ENCODE peak calls at places on chromosomes 16 and 17, in four cellular contexts. L is OCI-LY7; T is effector memory CD4-positive, alpha-beta T cell; D is foreskin keratinocyte. Q is an unnamed sample. For H3K4me1, the result is how much of the 10 kb centered on the place peaks cover.

GRCh38 chr17:74212262-74212912 is 984 bp upstream of the TTYH2 start:
- DNase-seq in L (no peak), T (peak), D (no peak), Q (no peak)

GRCh38 chr16:65572156-65572555 is 450.3 kb upstream of the CDH11 start:
- DNase-seq in L (no peak), T (no peak), D (peak), Q (no peak)

GRCh38 chr17:7204335-7204734 is 15.3 kb downstream of the DLG4 start:
- DNase-seq in L (no peak), T (no peak), D (no peak), Q (no peak)

GRCh38 chr17:746181-746580 is 5.9 kb downstream of the GEMIN4 start:
- DNase-seq in L (no peak), T (no peak), D (no peak), Q (no peak)

GRCh38 chr16:27430512-27430911 is 28.5 kb downstream of the IL21R start:
- DNase-seq in L (no peak), T (no peak), D (no peak), Q (no peak)

GRCh38 chr17:907725-908124 is 71.9 kb downstream of the NXN start:
- DNase-seq in L (no peak), T (no peak), D (no peak), Q (no peak)

GRCh38 chr17:58302171-58302918 is 21.6 kb upstream of the MPO start:
- DNase-seq in L (peak), T (no peak), D (no peak), Q (no peak)

GRCh38 chr17:42632949-42633444 is 23.5 kb downstream of the TUBG1 start:
- DNase-seq in L (no peak), T (no peak), D (peak), Q (no peak)

GRCh38 chr16:50386139-50386538 is 17.4 kb upstream of the BRD7 start:
- DNase-seq in L (no peak), T (no peak), D (no peak), Q (peak)

GRCh38 chr17:70629902-70630301 is 460.6 kb downstream of the KCNJ2 start:
- DNase-seq in L (peak), T (no peak), D (no peak), Q (peak)

GRCh38 chr16:68985855-68986254 is 119.6 kb upstream of the HAS3 start:
- DNase-seq in L (no peak), T (no peak), D (peak), Q (no peak)

GRCh38 chr16:24626251-24626650 is 86.9 kb downstream of the RBBP6 start:
- DNase-seq in L (no peak), T (no peak), D (peak), Q (no peak)

GRCh38 chr16:5075637-5076036 is 4.0 kb downstream of the ALG1 start:
- DNase-seq in L (no peak), T (no peak), D (no peak), Q (no peak)

GRCh38 chr17:37605081-37605480 is 4.1 kb downstream of the SYNRG start:
- DNase-seq in L (no peak), T (no peak), D (no peak), Q (no peak)

GRCh38 chr16:78396046-78396445 is 296.6 kb downstream of the WWOX start:
- DNase-seq in L (peak), T (no peak), D (no peak), Q (peak)

GRCh38 chr17:82582208-82582607 is 62.7 kb downstream of the FOXK2 start:
- DNase-seq in L (no peak), T (no peak), D (peak), Q (no peak)

GRCh38 chr16:22325598-22326368 is 28.6 kb downstream of the POLR3E start:
- DNase-seq in L (no peak), T (no peak), D (no peak), Q (no peak)

GRCh38 chr16:27945233-27945975 is 118.1 kb downstream of the GSG1L start:
- DNase-seq in L (no peak), T (no peak), D (no peak), Q (no peak)

GRCh38 chr17:47064684-47065083 is 85.6 kb upstream of the RPRML start:
- DNase-seq in L (no peak), T (no peak), D (no peak), Q (no peak)

GRCh38 chr17:6163632-6164319 is 93.6 kb downstream of the WSCD1 start:
- DNase-seq in L (no peak), T (no peak), D (no peak), Q (no peak)

GRCh38 chr17:44546711-44547606 is 10.3 kb upstream of the FZD2 start:
- DNase-seq in L (no peak), T (no peak), D (peak), Q (no peak)

GRCh38 chr16:5064915-5065314 is 841 bp downstream of the C16orf89 start:
- DNase-seq in L (no peak), T (no peak), D (no peak), Q (no peak)

GRCh38 chr17:79615926-79616325 is 5.1 kb upstream of the RBFOX3 start:
- DNase-seq in L (no peak), T (no peak), D (no peak), Q (no peak)

GRCh38 chr17:40422990-40423611 is 5.4 kb upstream of the TOP2A start:
- DNase-seq in L (no peak), T (no peak), D (no peak), Q (no peak)

GRCh38 chr17:35774499-35774898 is 13.8 kb downstream of the C17orf50 start:
- DNase-seq in L (no peak), T (no peak), D (no peak), Q (no peak)

GRCh38 chr16:49605536-49606241 is 232.1 kb downstream of the C16orf78 start:
- DNase-seq in L (no peak), T (no peak), D (no peak), Q (no peak)

GRCh38 chr17:44007346-44008204 is 3.2 kb downstream of the NAGS start:
- DNase-seq in L (peak), T (no peak), D (no peak), Q (peak)

GRCh38 chr17:75763269-75763607 is 1.8 kb downstream of the GALK1 start:
- DNase-seq in L (no peak), T (no peak), D (no peak), Q (no peak)

GRCh38 chr17:65332375-65332774 is 195.2 kb downstream of the RGS9 start:
- DNase-seq in L (no peak), T (no peak), D (peak), Q (no peak)

GRCh38 chr16:66970775-66971725 is 10.0 kb downstream of the CES3 start:
- DNase-seq in L (no peak), T (no peak), D (peak), Q (no peak)

GRCh38 chr16:46830417-46830901 is 521 bp downstream of the C16orf87 start:
- DNase-seq in L (peak), T (peak), D (no peak), Q (peak)

GRCh38 chr17:46876926-46877325 is 25.5 kb downstream of the WNT9B start:
- DNase-seq in L (no peak), T (no peak), D (no peak), Q (no peak)

GRCh38 chr17:46994993-46995392 is 15.9 kb upstream of the RPRML start:
- DNase-seq in L (no peak), T (no peak), D (no peak), Q (no peak)

GRCh38 chr16:83969771-83970429 is 1.9 kb downstream of the NECAB2 start:
- DNase-seq in L (no peak), T (no peak), D (no peak), Q (no peak)

GRCh38 chr16:86868746-86869145 is 290.4 kb downstream of the FOXL1 start:
- DNase-seq in L (no peak), T (no peak), D (no peak), Q (no peak)

GRCh38 chr17:72193395-72194106 is 72.7 kb downstream of the SOX9 start:
- DNase-seq in L (no peak), T (no peak), D (peak), Q (no peak)

GRCh38 chr17:72472116-72472515 is 351.3 kb downstream of the SOX9 start:
- DNase-seq in L (no peak), T (no peak), D (no peak), Q (no peak)

GRCh38 chr17:42174126-42174783 is 6.7 kb downstream of the KCNH4 start:
- DNase-seq in L (no peak), T (no peak), D (no peak), Q (no peak)

GRCh38 chr16:4133897-4134372 is 17.7 kb upstream of the ADCY9 start:
- DNase-seq in L (no peak), T (no peak), D (no peak), Q (no peak)

DNA sequence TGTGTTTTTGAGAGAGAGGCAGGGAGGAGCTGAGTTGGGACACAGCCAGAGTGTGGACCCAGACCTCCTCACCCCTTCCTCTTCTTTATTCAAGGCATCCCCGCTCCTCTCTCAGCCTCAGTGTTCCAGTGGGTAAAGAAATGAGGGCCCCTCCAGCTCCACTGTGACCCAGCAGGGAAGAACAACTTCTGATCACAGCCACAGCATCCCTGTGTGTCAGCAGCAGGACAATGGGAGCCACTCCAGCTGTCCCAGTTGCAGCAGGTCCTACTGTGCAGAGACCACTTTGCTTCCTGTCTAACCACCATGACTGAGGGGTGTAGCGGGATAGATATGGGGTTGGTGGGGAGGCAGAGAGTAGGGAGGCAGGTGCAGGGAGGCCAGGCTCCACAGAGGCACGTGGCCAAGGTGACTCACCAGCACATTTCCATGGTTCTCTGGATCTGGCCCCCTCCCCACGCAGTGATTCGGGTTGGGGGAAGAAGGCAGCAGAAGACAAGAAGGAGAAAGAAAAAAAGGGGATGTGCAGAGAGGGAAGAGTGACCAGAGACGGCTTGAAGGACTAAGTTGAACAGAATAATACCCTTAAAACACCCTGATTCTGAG is 24.5 kb downstream of the PIK3R5 start:
- DNase-seq in L (no peak), T (no peak), D (no peak), Q (no peak)
- H3K4me1 ChIP-seq in L (under half), T (under half), D (under half), Q (under half)

GRCh38 chr16:81808933-81809480 is 29.9 kb downstream of the PLCG2 start:
- DNase-seq in L (peak), T (no peak), D (no peak), Q (peak)

GRCh38 chr16:81807767-81808166 is 28.7 kb downstream of the PLCG2 start:
- DNase-seq in L (no peak), T (no peak), D (no peak), Q (peak)

GRCh38 chr16:81803332-81803731 is 24.2 kb downstream of the PLCG2 start:
- DNase-seq in L (no peak), T (no peak), D (no peak), Q (no peak)

GRCh38 chr16:81806696-81807095 is 27.6 kb downstream of the PLCG2 start:
- DNase-seq in L (no peak), T (no peak), D (no peak), Q (no peak)

DNA sequence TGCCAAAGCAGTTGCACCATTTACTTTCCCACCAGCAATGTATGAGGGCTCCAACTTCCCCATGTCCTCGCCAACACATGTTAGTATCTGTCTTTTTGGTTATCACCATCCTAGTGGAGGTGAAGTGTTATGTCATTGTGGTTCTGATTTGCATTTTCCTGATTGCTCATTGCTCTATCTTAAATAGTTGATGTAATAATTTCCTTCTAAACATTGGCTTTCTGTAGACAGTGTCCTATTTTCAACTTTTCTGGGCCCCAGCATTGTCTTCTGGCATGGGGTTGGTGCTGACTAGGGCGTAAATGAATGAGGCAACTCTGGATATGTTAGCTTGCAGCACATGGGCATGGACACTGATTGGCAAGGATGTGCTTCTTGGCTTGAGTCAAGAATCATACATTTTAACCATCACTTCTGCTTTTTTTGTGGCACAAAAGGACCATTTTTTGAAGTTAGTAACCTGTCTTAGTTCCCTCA is 25.1 kb downstream of the PLCG2 start:
- DNase-seq in L (peak), T (no peak), D (no peak), Q (peak)
- H3K4me1 ChIP-seq in L (half or more), T (under half), D (under half), Q (half or more)

GRCh38 chr16:11310634-11310977 is 29.5 kb upstream of the PRM1 start:
- DNase-seq in L (peak), T (no peak), D (no peak), Q (no peak)
- H3K4me1 ChIP-seq in L (half or more), T (under half), D (under half), Q (under half)

GRCh38 chr17:19298561-19299213 is 61.5 kb downstream of the EPN2 start:
- DNase-seq in L (no peak), T (no peak), D (no peak), Q (peak)
- H3K4me1 ChIP-seq in L (under half), T (under half), D (under half), Q (under half)

Q was measured in Karpas-422.